ENCODE peak calls at places on chromosomes 1 and 21, in four cellular contexts. One of them, this sample, is unnamed.

GRCh38 chr1:41486892-41487728 is 2.6 kb upstream of the EDN2 start:
- DNase-seq in PC-3: no peak
- DNase-seq in MM.1S: no peak
- DNase-seq in CD8-positive, alpha-beta T cell: no peak
- DNase-seq in this sample: peak

GRCh38 chr1:158407092-158407491 is 7.8 kb upstream of the OR10T2 start:
- DNase-seq in PC-3: no peak
- DNase-seq in MM.1S: no peak
- DNase-seq in CD8-positive, alpha-beta T cell: no peak
- DNase-seq in this sample: no peak

GRCh38 chr1:40102896-40103295 is 5.8 kb upstream of the PPT1 start:
- DNase-seq in MM.1S: no peak
- DNase-seq in CD8-positive, alpha-beta T cell: no peak
- DNase-seq in PC-3: no peak
- DNase-seq in this sample: no peak

GRCh38 chr1:15522551-15522950 is 1.5 kb downstream of the CASP9 start:
- DNase-seq in MM.1S: no peak
- DNase-seq in PC-3: no peak
- DNase-seq in CD8-positive, alpha-beta T cell: no peak
- DNase-seq in this sample: no peak

GRCh38 chr1:181327796-181328195 is 155.5 kb upstream of the CACNA1E start:
- DNase-seq in CD8-positive, alpha-beta T cell: no peak
- DNase-seq in PC-3: no peak
- DNase-seq in MM.1S: no peak
- DNase-seq in this sample: no peak

GRCh38 chr1:47621977-47622376 is 184.1 kb downstream of the FOXD2 start:
- DNase-seq in CD8-positive, alpha-beta T cell: no peak
- DNase-seq in MM.1S: no peak
- DNase-seq in PC-3: no peak
- DNase-seq in this sample: no peak

GRCh38 chr1:167661527-167662436 is 31.8 kb downstream of the RCSD1 start:
- DNase-seq in CD8-positive, alpha-beta T cell: no peak
- DNase-seq in PC-3: peak
- DNase-seq in MM.1S: no peak
- DNase-seq in this sample: no peak

GRCh38 chr1:67817319-67817718 is 15.9 kb downstream of the GNG12 start:
- DNase-seq in CD8-positive, alpha-beta T cell: no peak
- DNase-seq in PC-3: no peak
- DNase-seq in MM.1S: no peak
- DNase-seq in this sample: no peak

GRCh38 chr1:19398309-19398760 is 86.2 kb downstream of the SLC66A1 start:
- DNase-seq in PC-3: peak
- DNase-seq in MM.1S: no peak
- DNase-seq in CD8-positive, alpha-beta T cell: no peak
- DNase-seq in this sample: no peak

GRCh38 chr1:84541679-84542078 is 32.6 kb downstream of the CTBS start:
- DNase-seq in CD8-positive, alpha-beta T cell: no peak
- DNase-seq in PC-3: peak
- DNase-seq in MM.1S: no peak
- DNase-seq in this sample: no peak

GRCh38 chr21:38027901-38028300 is 111.6 kb upstream of the KCNJ6 start:
- DNase-seq in MM.1S: no peak
- DNase-seq in PC-3: peak
- DNase-seq in CD8-positive, alpha-beta T cell: no peak
- DNase-seq in this sample: no peak

GRCh38 chr21:18477059-18477458 is 73.5 kb upstream of the TMPRSS15 start:
- DNase-seq in MM.1S: no peak
- DNase-seq in PC-3: peak
- DNase-seq in CD8-positive, alpha-beta T cell: no peak
- DNase-seq in this sample: no peak

GRCh38 chr1:202998836-202999750 is 8.1 kb upstream of the TMEM183A start:
- DNase-seq in MM.1S: peak
- DNase-seq in PC-3: peak
- DNase-seq in CD8-positive, alpha-beta T cell: peak
- DNase-seq in this sample: no peak

GRCh38 chr1:248622491-248623106 is 12.3 kb downstream of the OR2T11 start:
- DNase-seq in PC-3: peak
- DNase-seq in MM.1S: peak
- DNase-seq in CD8-positive, alpha-beta T cell: no peak
- DNase-seq in this sample: no peak

GRCh38 chr1:29829448-29830344 is 593.4 kb downstream of the PTPRU start:
- DNase-seq in MM.1S: no peak
- DNase-seq in CD8-positive, alpha-beta T cell: no peak
- DNase-seq in PC-3: no peak
- DNase-seq in this sample: no peak

GRCh38 chr1:234170067-234170466 is 203.2 kb upstream of the COA6 start:
- DNase-seq in MM.1S: no peak
- DNase-seq in PC-3: no peak
- DNase-seq in CD8-positive, alpha-beta T cell: no peak
- DNase-seq in this sample: no peak

GRCh38 chr1:26349196-26349885 is 4.6 kb downstream of the CRYBG2 start:
- DNase-seq in CD8-positive, alpha-beta T cell: no peak
- DNase-seq in PC-3: peak
- DNase-seq in MM.1S: no peak
- DNase-seq in this sample: no peak

GRCh38 chr1:232376632-232377493 is 253.1 kb downstream of the SIPA1L2 start:
- DNase-seq in MM.1S: no peak
- DNase-seq in PC-3: no peak
- DNase-seq in CD8-positive, alpha-beta T cell: no peak
- DNase-seq in this sample: no peak

GRCh38 chr1:112872551-112872962 is 83.4 kb downstream of the SLC16A1 start:
- DNase-seq in MM.1S: no peak
- DNase-seq in CD8-positive, alpha-beta T cell: no peak
- DNase-seq in PC-3: no peak
- DNase-seq in this sample: no peak

GRCh38 chr1:211639500-211640361 is 35.7 kb downstream of the NEK2 start:
- DNase-seq in PC-3: peak
- DNase-seq in MM.1S: no peak
- DNase-seq in CD8-positive, alpha-beta T cell: no peak
- DNase-seq in this sample: peak

GRCh38 chr1:15744122-15744679 is 1.9 kb downstream of the TMEM82 start:
- DNase-seq in MM.1S: no peak
- DNase-seq in CD8-positive, alpha-beta T cell: no peak
- DNase-seq in PC-3: no peak
- DNase-seq in this sample: no peak

GRCh38 chr1:109161836-109162606 is 48.1 kb downstream of the ELAPOR1 start:
- DNase-seq in CD8-positive, alpha-beta T cell: peak
- DNase-seq in MM.1S: peak
- DNase-seq in PC-3: peak
- DNase-seq in this sample: no peak

DNA sequence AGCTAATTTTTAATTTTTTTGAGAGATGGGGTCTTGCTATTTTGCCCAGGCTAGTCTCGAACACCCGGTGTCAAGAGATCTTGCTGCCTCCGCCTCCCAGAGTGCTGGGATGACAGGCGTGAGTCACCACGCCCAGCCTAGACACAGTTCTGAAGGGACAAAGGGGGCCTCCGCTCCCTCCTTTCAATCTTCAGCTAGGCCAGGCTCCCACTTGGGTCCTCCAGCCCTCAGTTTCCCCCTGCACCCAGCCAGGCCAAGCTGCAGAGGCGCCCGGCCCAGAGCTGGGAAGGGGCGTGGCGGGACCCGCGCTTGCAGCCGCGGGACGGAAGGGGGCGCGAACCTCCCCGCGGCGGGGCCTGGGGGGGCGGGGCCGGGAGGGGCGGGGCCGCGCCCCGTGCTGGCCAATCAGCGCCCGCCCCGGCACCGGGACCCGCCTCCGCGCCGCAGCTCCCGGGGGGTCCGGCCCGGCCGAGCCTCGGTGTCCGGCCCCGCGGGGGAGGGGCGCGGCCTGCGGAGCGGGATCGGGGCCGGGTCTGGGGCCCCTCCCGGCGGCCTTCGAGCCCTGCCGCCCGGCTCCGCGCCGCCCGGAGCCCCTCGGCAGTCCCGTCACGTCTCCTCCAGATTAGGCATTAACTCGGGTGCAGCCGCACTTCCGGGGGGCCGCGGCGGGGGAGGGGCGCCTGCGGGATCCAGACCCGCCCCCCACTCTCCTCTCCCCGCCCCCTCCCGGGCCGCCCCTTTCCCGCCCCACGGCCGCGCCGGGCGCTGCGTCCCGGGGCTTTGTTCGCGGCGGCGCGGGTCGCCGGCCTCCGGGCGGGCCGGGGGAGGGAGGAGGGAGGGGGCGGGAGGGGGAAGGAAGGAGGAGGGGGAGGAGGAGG is 559 bp upstream of the AGRN start:
- DNase-seq in PC-3: peak
- DNase-seq in MM.1S: peak
- DNase-seq in CD8-positive, alpha-beta T cell: peak
- DNase-seq in this sample: no peak
- TF ChIP-seq CTCF in PC-3: peak
- TF ChIP-seq CTCF in MM.1S: peak
- TF ChIP-seq CTCF in CD8-positive, alpha-beta T cell: no peak
- TF ChIP-seq CTCF in this sample: peak

GRCh38 chr1:42937141-42937696 is 21.4 kb downstream of the SLC2A1 start:
- DNase-seq in PC-3: peak
- DNase-seq in CD8-positive, alpha-beta T cell: no peak
- DNase-seq in MM.1S: no peak
- DNase-seq in this sample: peak
- TF ChIP-seq CTCF in PC-3: peak
- TF ChIP-seq CTCF in CD8-positive, alpha-beta T cell: no peak
- TF ChIP-seq CTCF in MM.1S: no peak
- TF ChIP-seq CTCF in this sample: no peak

DNA sequence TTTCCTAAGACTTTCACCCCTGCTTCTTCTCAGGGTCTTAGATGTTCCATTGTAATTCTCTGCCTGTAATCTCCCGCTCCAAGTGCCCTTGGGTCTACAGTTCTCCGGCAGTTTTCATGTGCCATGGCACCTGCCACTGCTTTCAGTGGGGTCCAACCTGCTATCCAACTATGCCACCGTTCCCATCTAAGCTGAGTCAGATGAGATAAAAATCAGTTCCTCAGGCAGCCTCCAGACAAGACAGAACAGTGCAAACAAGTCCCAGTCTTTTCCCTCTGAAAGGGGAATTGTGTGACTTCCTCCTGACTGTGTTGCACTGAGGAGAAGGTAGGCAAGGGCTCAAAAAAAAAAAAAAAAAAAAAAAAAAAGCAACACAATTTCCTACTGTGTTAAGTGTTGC is 50.8 kb downstream of the EBNA1BP2 start:
- DNase-seq in MM.1S: no peak
- DNase-seq in PC-3: peak
- DNase-seq in CD8-positive, alpha-beta T cell: no peak
- DNase-seq in this sample: no peak
- TF ChIP-seq CTCF in MM.1S: no peak
- TF ChIP-seq CTCF in PC-3: no peak
- TF ChIP-seq CTCF in CD8-positive, alpha-beta T cell: no peak
- TF ChIP-seq CTCF in this sample: no peak

DNA sequence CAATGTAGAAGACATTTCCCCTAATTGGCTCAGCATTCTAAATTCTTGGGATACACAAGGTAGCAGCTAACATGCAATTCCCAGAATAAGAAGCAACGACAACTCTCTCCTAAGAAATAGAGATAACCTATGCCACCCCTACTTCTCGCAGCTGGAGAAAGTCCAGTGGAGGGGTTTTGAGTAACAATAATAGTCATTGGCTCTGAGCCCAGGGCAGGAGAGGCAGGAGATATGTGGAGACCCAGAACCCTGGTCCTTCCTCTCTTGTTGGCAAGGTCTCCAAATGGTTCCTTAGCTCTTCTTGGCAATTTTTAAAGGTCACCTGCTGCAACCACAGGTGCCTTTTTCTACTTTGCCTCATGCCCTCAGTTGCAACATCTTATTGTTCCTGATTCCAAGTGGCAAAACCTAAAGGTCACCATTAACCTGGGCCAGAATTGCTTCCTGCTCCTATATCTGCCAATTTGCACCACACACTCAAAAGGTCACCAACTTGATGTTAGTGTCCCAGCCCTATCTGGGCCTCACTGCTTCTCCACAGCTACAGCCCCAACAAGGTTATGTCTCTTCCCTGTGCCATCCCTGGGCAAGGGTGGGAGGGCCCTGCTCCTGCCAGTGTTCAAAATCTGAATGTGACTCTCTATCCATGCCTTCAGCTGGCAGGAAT is 36.7 kb downstream of the TBX15 start:
- DNase-seq in PC-3: no peak
- DNase-seq in MM.1S: no peak
- DNase-seq in CD8-positive, alpha-beta T cell: no peak
- DNase-seq in this sample: no peak
- TF ChIP-seq CTCF in PC-3: no peak
- TF ChIP-seq CTCF in MM.1S: no peak
- TF ChIP-seq CTCF in CD8-positive, alpha-beta T cell: no peak
- TF ChIP-seq CTCF in this sample: no peak

GRCh38 chr1:110638062-110638461 is 31.9 kb upstream of the KCNA2 start:
- DNase-seq in MM.1S: peak
- DNase-seq in CD8-positive, alpha-beta T cell: no peak
- DNase-seq in PC-3: no peak
- DNase-seq in this sample: no peak

GRCh38 chr1:110635434-110635833 is 29.3 kb upstream of the KCNA2 start:
- DNase-seq in MM.1S: no peak
- DNase-seq in PC-3: no peak
- DNase-seq in CD8-positive, alpha-beta T cell: no peak
- DNase-seq in this sample: no peak

GRCh38 chr1:110638556-110638955 is 32.4 kb upstream of the KCNA2 start:
- DNase-seq in CD8-positive, alpha-beta T cell: no peak
- DNase-seq in MM.1S: no peak
- DNase-seq in PC-3: no peak
- DNase-seq in this sample: no peak

GRCh38 chr1:110636149-110636935 is 30.2 kb upstream of the KCNA2 start:
- DNase-seq in MM.1S: peak
- DNase-seq in PC-3: no peak
- DNase-seq in CD8-positive, alpha-beta T cell: no peak
- DNase-seq in this sample: no peak

GRCh38 chr1:110637475-110637874 is 31.3 kb upstream of the KCNA2 start:
- DNase-seq in CD8-positive, alpha-beta T cell: no peak
- DNase-seq in PC-3: no peak
- DNase-seq in MM.1S: no peak
- DNase-seq in this sample: no peak
- TF ChIP-seq CTCF in CD8-positive, alpha-beta T cell: no peak
- TF ChIP-seq CTCF in PC-3: no peak
- TF ChIP-seq CTCF in MM.1S: no peak
- TF ChIP-seq CTCF in this sample: no peak

GRCh38 chr21:45445369-45445768 is 40.4 kb downstream of the COL18A1 start:
- DNase-seq in PC-3: no peak
- DNase-seq in MM.1S: no peak
- DNase-seq in CD8-positive, alpha-beta T cell: no peak
- DNase-seq in this sample: peak

GRCh38 chr21:45444385-45444784 is 39.4 kb downstream of the COL18A1 start:
- DNase-seq in MM.1S: no peak
- DNase-seq in CD8-positive, alpha-beta T cell: no peak
- DNase-seq in PC-3: no peak
- DNase-seq in this sample: peak

GRCh38 chr21:45442276-45442675 is 37.3 kb downstream of the COL18A1 start:
- DNase-seq in MM.1S: no peak
- DNase-seq in PC-3: no peak
- DNase-seq in CD8-positive, alpha-beta T cell: no peak
- DNase-seq in this sample: peak

GRCh38 chr21:45441431-45442255 is 36.7 kb downstream of the COL18A1 start:
- DNase-seq in MM.1S: no peak
- DNase-seq in CD8-positive, alpha-beta T cell: no peak
- DNase-seq in PC-3: no peak
- DNase-seq in this sample: peak

GRCh38 chr21:45443595-45444181 is 38.7 kb downstream of the COL18A1 start:
- DNase-seq in PC-3: peak
- DNase-seq in CD8-positive, alpha-beta T cell: no peak
- DNase-seq in MM.1S: no peak
- DNase-seq in this sample: peak
- TF ChIP-seq CTCF in PC-3: peak
- TF ChIP-seq CTCF in CD8-positive, alpha-beta T cell: no peak
- TF ChIP-seq CTCF in MM.1S: peak
- TF ChIP-seq CTCF in this sample: peak

This sample was measured in chondrocyte.